ENCODE peak calls at places on chromosomes 11 and 22, in seven cellular contexts. One of them, this sample, is unnamed.

GRCh38 chr22:23380230-23380573 is 199.9 kb downstream of the IGLL1 start:
- DNase-seq in A549: no peak
- DNase-seq in putamen: no peak
- DNase-seq in astrocyte of the spinal cord: no peak
- DNase-seq in HFF-Myc: no peak
- DNase-seq in EL: no peak
- DNase-seq in HT-29: peak; percentile 15
- DNase-seq in this sample: no peak

GRCh38 chr11:26271666-26272065 is 60.3 kb upstream of the ANO3 start:
- DNase-seq in putamen: no peak
- DNase-seq in HFF-Myc: no peak
- DNase-seq in EL: no peak
- DNase-seq in astrocyte of the spinal cord: no peak
- DNase-seq in HT-29: no peak
- DNase-seq in A549: no peak
- DNase-seq in this sample: no peak

GRCh38 chr22:46686221-46686872 is 51.7 kb downstream of the CERK start:
- DNase-seq in HT-29: no peak
- DNase-seq in A549: no peak
- DNase-seq in putamen: no peak
- DNase-seq in HFF-Myc: no peak
- DNase-seq in EL: no peak
- DNase-seq in astrocyte of the spinal cord: no peak
- DNase-seq in this sample: no peak

GRCh38 chr22:20155330-20156041 is 4.6 kb upstream of the CCDC188 start:
- DNase-seq in A549: no peak
- DNase-seq in HT-29: peak; percentile 85
- DNase-seq in astrocyte of the spinal cord: peak; percentile 59
- DNase-seq in putamen: peak; percentile 71
- DNase-seq in EL: peak; percentile 80
- DNase-seq in HFF-Myc: peak; percentile 30
- DNase-seq in this sample: peak; percentile 19

GRCh38 chr11:8192016-8192895 is 23.4 kb upstream of the RIC3 start:
- DNase-seq in HFF-Myc: peak; percentile 44
- DNase-seq in HT-29: peak; percentile 78
- DNase-seq in astrocyte of the spinal cord: peak; percentile 59
- DNase-seq in A549: peak; percentile 69
- DNase-seq in EL: peak; percentile 65
- DNase-seq in putamen: no peak
- DNase-seq in this sample: peak; percentile 45

GRCh38 chr11:65640483-65641207 is 2.7 kb downstream of the SIPA1 start:
- DNase-seq in putamen: peak; percentile 52
- DNase-seq in A549: no peak
- DNase-seq in HFF-Myc: no peak
- DNase-seq in EL: no peak
- DNase-seq in astrocyte of the spinal cord: no peak
- DNase-seq in HT-29: no peak
- DNase-seq in this sample: no peak

GRCh38 chr22:23305922-23306374 is 125.6 kb downstream of the BCR start:
- DNase-seq in HT-29: no peak
- DNase-seq in putamen: peak; percentile 66
- DNase-seq in EL: peak; percentile 65
- DNase-seq in HFF-Myc: peak; percentile 45
- DNase-seq in A549: no peak
- DNase-seq in astrocyte of the spinal cord: peak; percentile 75
- DNase-seq in this sample: no peak

GRCh38 chr22:29206372-29207230 is 905 bp downstream of the EMID1 start:
- DNase-seq in astrocyte of the spinal cord: no peak
- DNase-seq in HFF-Myc: no peak
- DNase-seq in A549: no peak
- DNase-seq in EL: no peak
- DNase-seq in putamen: no peak
- DNase-seq in HT-29: no peak
- DNase-seq in this sample: no peak

GRCh38 chr11:121347805-121348204 is 55.2 kb downstream of the SC5D start:
- DNase-seq in A549: no peak
- DNase-seq in astrocyte of the spinal cord: no peak
- DNase-seq in HT-29: no peak
- DNase-seq in putamen: no peak
- DNase-seq in HFF-Myc: no peak
- DNase-seq in EL: no peak
- DNase-seq in this sample: no peak

GRCh38 chr11:24556693-24557092 is 59.8 kb downstream of the LUZP2 start:
- DNase-seq in astrocyte of the spinal cord: no peak
- DNase-seq in HT-29: no peak
- DNase-seq in A549: no peak
- DNase-seq in EL: no peak
- DNase-seq in HFF-Myc: no peak
- DNase-seq in putamen: no peak
- DNase-seq in this sample: no peak

GRCh38 chr22:23565288-23565941 is 14.7 kb downstream of the IGLL1 start:
- DNase-seq in putamen: no peak
- DNase-seq in A549: peak; percentile 22
- DNase-seq in astrocyte of the spinal cord: no peak
- DNase-seq in EL: peak; percentile 16
- DNase-seq in HFF-Myc: no peak
- DNase-seq in HT-29: no peak
- DNase-seq in this sample: no peak

GRCh38 chr11:62026739-62027138 is 59.3 kb upstream of the FTH1 start:
- DNase-seq in A549: no peak
- DNase-seq in putamen: no peak
- DNase-seq in HT-29: no peak
- DNase-seq in astrocyte of the spinal cord: no peak
- DNase-seq in EL: no peak
- DNase-seq in HFF-Myc: no peak
- DNase-seq in this sample: no peak

GRCh38 chr11:104700609-104701008 is 197.7 kb downstream of the CASP12 start:
- DNase-seq in astrocyte of the spinal cord: peak; percentile 89
- DNase-seq in HT-29: no peak
- DNase-seq in putamen: no peak
- DNase-seq in EL: peak; percentile 38
- DNase-seq in A549: no peak
- DNase-seq in HFF-Myc: no peak
- DNase-seq in this sample: no peak

GRCh38 chr22:37887610-37888378 is 18.3 kb upstream of the MICALL1 start:
- DNase-seq in HFF-Myc: no peak
- DNase-seq in A549: peak; percentile 36
- DNase-seq in EL: peak; percentile 81
- DNase-seq in HT-29: peak; percentile 13
- DNase-seq in putamen: peak; percentile 63
- DNase-seq in astrocyte of the spinal cord: peak; percentile 84
- DNase-seq in this sample: no peak

GRCh38 chr22:20258584-20259335 is 9.4 kb downstream of the RTN4R start:
- DNase-seq in EL: no peak
- DNase-seq in putamen: no peak
- DNase-seq in astrocyte of the spinal cord: no peak
- DNase-seq in HT-29: no peak
- DNase-seq in A549: no peak
- DNase-seq in HFF-Myc: no peak
- DNase-seq in this sample: no peak

GRCh38 chr11:19790831-19791552 is 78.4 kb downstream of the NAV2 start:
- DNase-seq in astrocyte of the spinal cord: no peak
- DNase-seq in HFF-Myc: no peak
- DNase-seq in A549: no peak
- DNase-seq in putamen: no peak
- DNase-seq in HT-29: peak; percentile 12
- DNase-seq in EL: no peak
- DNase-seq in this sample: no peak

GRCh38 chr22:33000342-33001280 is 57.6 kb downstream of the SYN3 start:
- DNase-seq in putamen: peak; percentile 26
- DNase-seq in HT-29: peak; percentile 28
- DNase-seq in HFF-Myc: peak; percentile 7
- DNase-seq in astrocyte of the spinal cord: peak; percentile 37
- DNase-seq in A549: peak; percentile 14
- DNase-seq in EL: peak; percentile 47
- DNase-seq in this sample: peak; percentile 15

GRCh38 chr11:15621565-15621964 is 506.8 kb downstream of the INSC start:
- DNase-seq in A549: no peak
- DNase-seq in EL: no peak
- DNase-seq in HT-29: no peak
- DNase-seq in putamen: no peak
- DNase-seq in HFF-Myc: no peak
- DNase-seq in astrocyte of the spinal cord: no peak
- DNase-seq in this sample: no peak

GRCh38 chr22:28188480-28188879 is 269.4 kb upstream of the PITPNB start:
- DNase-seq in A549: no peak
- DNase-seq in EL: no peak
- DNase-seq in HFF-Myc: no peak
- DNase-seq in putamen: no peak
- DNase-seq in HT-29: no peak
- DNase-seq in astrocyte of the spinal cord: no peak
- DNase-seq in this sample: no peak

GRCh38 chr22:42758929-42759629 is 38.4 kb upstream of the A4GALT start:
- DNase-seq in astrocyte of the spinal cord: peak; percentile 72
- DNase-seq in HT-29: no peak
- DNase-seq in putamen: no peak
- DNase-seq in EL: no peak
- DNase-seq in HFF-Myc: no peak
- DNase-seq in A549: peak; percentile 64
- DNase-seq in this sample: no peak

GRCh38 chr11:66235141-66235540 is 33.3 kb upstream of the RAB1B start:
- DNase-seq in astrocyte of the spinal cord: no peak
- DNase-seq in HFF-Myc: no peak
- DNase-seq in putamen: no peak
- DNase-seq in EL: no peak
- DNase-seq in HT-29: no peak
- DNase-seq in A549: no peak
- DNase-seq in this sample: no peak

This sample was measured in HepG2.